ENCODE peak calls at places on chromosomes 4 and X, in four cellular contexts. I, P, W and Q are unnamed samples.

GRCh38 chr4:119111296-119111695 is 24.3 kb upstream of the MYOZ2 start:
- DNase-seq in I (no peak), W (no peak), P (no peak), Q (no peak)

GRCh38 chr4:54400802-54401201 is 171.7 kb downstream of the PDGFRA start:
- DNase-seq in I (no peak), W (no peak), P (peak; percentile 80), Q (peak; percentile 20)

GRCh38 chr4:7103599-7104365 is 35.9 kb upstream of the GRPEL1 start:
- DNase-seq in W (peak; percentile 90), I (no peak), P (no peak), Q (no peak)

GRCh38 chrX:123357941-123358340 is 173.9 kb downstream of the GRIA3 start:
- DNase-seq in P (no peak), W (no peak), I (no peak), Q (no peak)

GRCh38 chr4:26081795-26082498 is 167.9 kb downstream of the SMIM20 start:
- DNase-seq in P (peak; percentile 47), W (no peak), I (no peak), Q (no peak)

GRCh38 chr4:53601251-53601764 is 10.0 kb upstream of the LNX1 start:
- DNase-seq in I (no peak), W (no peak), P (no peak), Q (no peak)

GRCh38 chrX:118694628-118695027 is 32.8 kb upstream of the IL13RA1 start:
- DNase-seq in I (no peak), P (peak; percentile 16), W (no peak), Q (no peak)

GRCh38 chrX:115957862-115958490 is 212.6 kb upstream of the AGTR2 start:
- DNase-seq in P (no peak), W (no peak), I (no peak), Q (no peak)

GRCh38 chr4:158760866-158761265 is 8.0 kb upstream of the FNIP2 start:
- DNase-seq in W (no peak), P (peak; percentile 31), I (no peak), Q (no peak)

GRCh38 chr4:185887125-185887524 is 75.1 kb upstream of the SORBS2 start:
- DNase-seq in I (no peak), P (no peak), W (no peak), Q (no peak)

GRCh38 chr4:106986486-106986885 is 49.6 kb downstream of the DKK2 start:
- DNase-seq in I (no peak), P (peak; percentile 75), W (no peak), Q (no peak)

GRCh38 chrX:14832591-14832990 is 40.3 kb downstream of the FANCB start:
- DNase-seq in W (no peak), I (no peak), P (no peak), Q (no peak)

GRCh38 chr4:25347971-25348370 is 29.1 kb upstream of the ANAPC4 start:
- DNase-seq in W (no peak), I (no peak), P (no peak), Q (no peak)

GRCh38 chr4:142365386-142365785 is 480.7 kb downstream of the INPP4B start:
- DNase-seq in I (no peak), P (no peak), W (no peak), Q (no peak)

GRCh38 chr4:163790231-163790630 is 295.7 kb downstream of the TMA16 start:
- DNase-seq in W (no peak), P (no peak), I (no peak), Q (no peak)

GRCh38 chrX:53088136-53088974 is 5.6 kb upstream of the KANTR start:
- DNase-seq in P (peak; percentile 87), W (peak; percentile 87), I (peak; percentile 78), Q (no peak)

GRCh38 chrX:152480269-152481212 is 29.4 kb upstream of the GABRA3 start:
- DNase-seq in W (no peak), P (no peak), I (no peak), Q (no peak)

GRCh38 chrX:17500145-17500579 is 125.2 kb downstream of the NHS start:
- DNase-seq in P (peak; percentile 33), W (no peak), I (no peak), Q (no peak)

GRCh38 chr4:148515248-148515647 is 73.0 kb upstream of the NR3C2 start:
- DNase-seq in I (no peak), W (no peak), P (peak; percentile 63), Q (no peak)

GRCh38 chrX:1529328-1529727 is 7.7 kb downstream of the P2RY8 start:
- DNase-seq in P (no peak), I (peak; percentile 38), W (no peak), Q (no peak)

GRCh38 chr4:4270529-4270928 is 19.4 kb downstream of the LYAR start:
- DNase-seq in I (no peak), W (no peak), P (peak; percentile 60), Q (no peak)

GRCh38 chr4:76948441-76949292 is 885 bp upstream of the SEPTIN11 start:
- DNase-seq in W (peak; percentile 82), P (peak; percentile 81), I (peak; percentile 59), Q (no peak)

GRCh38 chr4:128521634-128522253 is 234.1 kb upstream of the PGRMC2 start:
- DNase-seq in P (peak; percentile 36), I (no peak), W (no peak), Q (no peak)